ENCODE peak calls at places on chromosomes 7 and 10, in five cellular contexts. One of them, this sample, is unnamed.

GRCh38 chr10:55460008-55460407 is 659.0 kb upstream of the PCDH15 start:
- DNase-seq in A549: no peak
- DNase-seq in skeletal muscle cell: no peak
- DNase-seq in HuH-7: no peak
- DNase-seq in omental fat pad: no peak
- DNase-seq in this sample: no peak

GRCh38 chr10:118471863-118472262 is 123.6 kb downstream of the PRLHR start:
- DNase-seq in A549: peak
- DNase-seq in skeletal muscle cell: peak
- DNase-seq in HuH-7: no peak
- DNase-seq in omental fat pad: no peak
- DNase-seq in this sample: no peak

GRCh38 chr7:113698556-113699220 is 220.1 kb downstream of the PPP1R3A start:
- DNase-seq in A549: peak
- DNase-seq in skeletal muscle cell: no peak
- DNase-seq in HuH-7: peak
- DNase-seq in omental fat pad: no peak
- DNase-seq in this sample: no peak

GRCh38 chr7:137328389-137329120 is 15.0 kb downstream of the PTN start:
- DNase-seq in A549: no peak
- DNase-seq in skeletal muscle cell: no peak
- DNase-seq in HuH-7: no peak
- DNase-seq in omental fat pad: no peak
- DNase-seq in this sample: no peak

GRCh38 chr10:87505366-87506113 is 847 bp downstream of the MINPP1 start:
- DNase-seq in A549: peak
- DNase-seq in skeletal muscle cell: no peak
- DNase-seq in HuH-7: peak
- DNase-seq in omental fat pad: no peak
- DNase-seq in this sample: no peak

GRCh38 chr7:46933596-46933995 is 648.3 kb downstream of the TNS3 start:
- DNase-seq in A549: no peak
- DNase-seq in skeletal muscle cell: no peak
- DNase-seq in HuH-7: no peak
- DNase-seq in omental fat pad: no peak
- DNase-seq in this sample: no peak

GRCh38 chr10:6194291-6194690 is 8.4 kb upstream of the PFKFB3 start:
- DNase-seq in A549: no peak
- DNase-seq in skeletal muscle cell: no peak
- DNase-seq in HuH-7: no peak
- DNase-seq in omental fat pad: no peak
- DNase-seq in this sample: no peak

GRCh38 chr7:77338260-77338659 is 77.9 kb downstream of the GSAP start:
- DNase-seq in A549: no peak
- DNase-seq in skeletal muscle cell: no peak
- DNase-seq in HuH-7: no peak
- DNase-seq in omental fat pad: no peak
- DNase-seq in this sample: no peak

GRCh38 chr7:577971-578370 is 58.3 kb upstream of the PDGFA start:
- DNase-seq in A549: no peak
- DNase-seq in skeletal muscle cell: peak
- DNase-seq in HuH-7: no peak
- DNase-seq in omental fat pad: no peak
- DNase-seq in this sample: no peak

GRCh38 chr7:142807855-142808460 is 37.2 kb downstream of the PRSS2 start:
- DNase-seq in A549: no peak
- DNase-seq in skeletal muscle cell: no peak
- DNase-seq in HuH-7: no peak
- DNase-seq in omental fat pad: no peak
- DNase-seq in this sample: no peak

GRCh38 chr7:21108182-21108581 is 319.7 kb upstream of the SP4 start:
- DNase-seq in A549: no peak
- DNase-seq in skeletal muscle cell: no peak
- DNase-seq in HuH-7: no peak
- DNase-seq in omental fat pad: no peak
- DNase-seq in this sample: no peak

GRCh38 chr10:132641401-132641800 is 103.8 kb downstream of the INPP5A start:
- DNase-seq in A549: no peak
- DNase-seq in skeletal muscle cell: no peak
- DNase-seq in HuH-7: no peak
- DNase-seq in omental fat pad: no peak
- DNase-seq in this sample: no peak

GRCh38 chr7:1646957-1647891 is 22.9 kb upstream of the ELFN1 start:
- DNase-seq in A549: no peak
- DNase-seq in skeletal muscle cell: peak
- DNase-seq in HuH-7: no peak
- DNase-seq in omental fat pad: no peak
- DNase-seq in this sample: no peak

GRCh38 chr7:57354679-57355338 is 95.2 kb upstream of the ZNF716 start:
- DNase-seq in A549: no peak
- DNase-seq in skeletal muscle cell: no peak
- DNase-seq in HuH-7: no peak
- DNase-seq in omental fat pad: no peak
- DNase-seq in this sample: no peak

GRCh38 chr7:2905027-2905426 is 60.9 kb upstream of the GNA12 start:
- DNase-seq in A549: no peak
- DNase-seq in skeletal muscle cell: no peak
- DNase-seq in HuH-7: no peak
- DNase-seq in omental fat pad: no peak
- DNase-seq in this sample: no peak

GRCh38 chr10:16832351-16833080 is 15.3 kb upstream of the RSU1 start:
- DNase-seq in A549: peak
- DNase-seq in skeletal muscle cell: peak
- DNase-seq in HuH-7: no peak
- DNase-seq in omental fat pad: no peak
- DNase-seq in this sample: no peak

GRCh38 chr7:3020416-3020815 is 23.3 kb downstream of the CARD11 start:
- DNase-seq in A549: no peak
- DNase-seq in skeletal muscle cell: no peak
- DNase-seq in HuH-7: no peak
- DNase-seq in omental fat pad: no peak
- DNase-seq in this sample: no peak

GRCh38 chr10:1130995-1131790 is 75.0 kb downstream of the WDR37 start:
- DNase-seq in A549: no peak
- DNase-seq in skeletal muscle cell: no peak
- DNase-seq in HuH-7: no peak
- DNase-seq in omental fat pad: no peak
- DNase-seq in this sample: no peak

GRCh38 chr10:98244586-98244985 is 23.4 kb downstream of the LOXL4 start:
- DNase-seq in A549: no peak
- DNase-seq in skeletal muscle cell: no peak
- DNase-seq in HuH-7: no peak
- DNase-seq in omental fat pad: no peak
- DNase-seq in this sample: no peak

GRCh38 chr7:6136475-6136874 is 105.3 kb downstream of the ANKRD61 start:
- DNase-seq in A549: no peak
- DNase-seq in skeletal muscle cell: no peak
- DNase-seq in HuH-7: no peak
- DNase-seq in omental fat pad: no peak
- DNase-seq in this sample: no peak

GRCh38 chr7:35725280-35725680 is 30.3 kb upstream of the HERPUD2 start:
- DNase-seq in A549: no peak
- DNase-seq in skeletal muscle cell: no peak
- DNase-seq in HuH-7: no peak
- DNase-seq in omental fat pad: no peak
- DNase-seq in this sample: no peak

GRCh38 chr10:89207801-89208551 is 859 bp upstream of the CH25H start:
- DNase-seq in A549: no peak
- DNase-seq in skeletal muscle cell: no peak
- DNase-seq in HuH-7: no peak
- DNase-seq in omental fat pad: no peak
- DNase-seq in this sample: no peak

GRCh38 chr10:24707445-24707844 is 16.2 kb downstream of the ARHGAP21 start:
- DNase-seq in A549: no peak
- DNase-seq in skeletal muscle cell: no peak
- DNase-seq in HuH-7: no peak
- DNase-seq in omental fat pad: no peak
- DNase-seq in this sample: no peak

GRCh38 chr10:76133597-76134255 is 702.3 kb downstream of the LRMDA start:
- DNase-seq in A549: no peak
- DNase-seq in skeletal muscle cell: no peak
- DNase-seq in HuH-7: no peak
- DNase-seq in omental fat pad: no peak
- DNase-seq in this sample: peak

GRCh38 chr10:97549587-97550322 is 22.8 kb upstream of the ANKRD2 start:
- DNase-seq in A549: no peak
- DNase-seq in skeletal muscle cell: no peak
- DNase-seq in HuH-7: no peak
- DNase-seq in omental fat pad: no peak
- DNase-seq in this sample: peak

GRCh38 chr7:18916826-18917225 is 200.6 kb downstream of the TWIST1 start:
- DNase-seq in A549: no peak
- DNase-seq in skeletal muscle cell: no peak
- DNase-seq in HuH-7: no peak
- DNase-seq in omental fat pad: no peak
- DNase-seq in this sample: no peak

GRCh38 chr7:33900501-33900900 is 4.8 kb upstream of the BMPER start:
- DNase-seq in A549: no peak
- DNase-seq in skeletal muscle cell: no peak
- DNase-seq in HuH-7: no peak
- DNase-seq in omental fat pad: no peak
- DNase-seq in this sample: no peak

GRCh38 chr7:78450754-78451153 is 652.2 kb downstream of the PHTF2 start:
- DNase-seq in A549: no peak
- DNase-seq in skeletal muscle cell: no peak
- DNase-seq in HuH-7: no peak
- DNase-seq in omental fat pad: no peak
- DNase-seq in this sample: no peak